ENCODE peak calls at places on chromosomes 6 and 20, in four cellular contexts. D is H1, Z is HepG2, A is K562. F is an unnamed sample.

GRCh38 chr6:160431231-160431630 is 83.1 kb downstream of the SLC22A3 start:
- DNase-seq in A (no peak), D (no peak), Z (no peak), F (no peak)

GRCh38 chr6:6700421-6700820 is 111.9 kb downstream of the LY86 start:
- DNase-seq in D (no peak), A (no peak), Z (no peak), F (no peak)

GRCh38 chr6:142002825-142003405 is 129.8 kb upstream of the GJE1 start:
- DNase-seq in A (no peak), D (no peak), Z (no peak), F (no peak)

GRCh38 chr6:2846873-2847224 is 5.2 kb upstream of the SERPINB1 start:
- DNase-seq in Z (no peak), D (no peak), A (no peak), F (no peak)

GRCh38 chr6:119536666-119537065 is 187.1 kb upstream of the MAN1A1 start:
- DNase-seq in A (no peak), D (no peak), Z (no peak), F (no peak)

GRCh38 chr20:38534756-38535155 is 46.2 kb upstream of the ADIG start:
- DNase-seq in D (no peak), A (no peak), Z (no peak), F (no peak)

GRCh38 chr6:34992353-34992752 is 103.3 kb downstream of the ANKS1A start:
- DNase-seq in D (no peak), Z (no peak), A (no peak), F (no peak)

GRCh38 chr6:138406443-138406842 is 2.4 kb downstream of the HEBP2 start:
- DNase-seq in D (no peak), A (no peak), Z (no peak), F (no peak)

GRCh38 chr6:24394777-24395437 is 7.8 kb upstream of the MRS2 start:
- DNase-seq in Z (no peak), A (no peak), D (no peak), F (no peak)

GRCh38 chr6:89314692-89315091 is 407 bp downstream of the GABRR2 start:
- DNase-seq in D (no peak), A (no peak), Z (no peak), F (no peak)

GRCh38 chr20:10007747-10008146 is 27.0 kb upstream of the ANKEF1 start:
- DNase-seq in A (no peak), D (no peak), Z (no peak), F (no peak)

GRCh38 chr6:22024973-22025467 is 271.8 kb downstream of the PRL start:
- DNase-seq in Z (no peak), D (no peak), A (no peak), F (no peak)

GRCh38 chr6:32133786-32134185 is 3.7 kb upstream of the FKBPL start:
- DNase-seq in D (no peak), Z (no peak), A (no peak), F (no peak)

GRCh38 chr6:33201147-33201545 is 479 bp downstream of the SLC39A7 start:
- DNase-seq in A (peak), Z (peak), D (no peak), F (no peak)

GRCh38 chr6:90646936-90647335 is 60.1 kb upstream of the MAP3K7 start:
- DNase-seq in D (no peak), A (no peak), Z (no peak), F (no peak)

GRCh38 chr20:7375905-7376304 is 564.4 kb downstream of the HAO1 start:
- DNase-seq in D (no peak), Z (peak), A (peak), F (no peak)

GRCh38 chr6:35624341-35625070 is 64.2 kb downstream of the FKBP5 start:
- DNase-seq in A (no peak), D (no peak), Z (peak), F (no peak)

GRCh38 chr6:131400054-131400781 is 172.8 kb upstream of the ARG1 start:
- DNase-seq in D (no peak), A (peak), Z (peak), F (no peak)

GRCh38 chr6:146913842-146914562 is 290.2 kb upstream of the STXBP5 start:
- DNase-seq in Z (peak), A (peak), D (peak), F (peak)

GRCh38 chr6:6758915-6759654 is 170.6 kb downstream of the LY86 start:
- DNase-seq in Z (peak), D (no peak), A (peak), F (peak)

GRCh38 chr6:119096683-119097310 is 18.3 kb upstream of the FAM184A start:
- DNase-seq in D (no peak), Z (no peak), A (no peak), F (no peak)

GRCh38 chr20:1932971-1933370 is 37.8 kb downstream of the SIRPA start:
- DNase-seq in A (no peak), Z (no peak), D (no peak), F (no peak)

GRCh38 chr6:55919909-55920308 is 44.5 kb upstream of the BMP5 start:
- DNase-seq in A (no peak), D (no peak), Z (no peak), F (no peak)

GRCh38 chr6:98848539-98849210 is 14.3 kb downstream of the POU3F2 start:
- DNase-seq in Z (no peak), D (no peak), A (no peak), F (no peak)

DNA sequence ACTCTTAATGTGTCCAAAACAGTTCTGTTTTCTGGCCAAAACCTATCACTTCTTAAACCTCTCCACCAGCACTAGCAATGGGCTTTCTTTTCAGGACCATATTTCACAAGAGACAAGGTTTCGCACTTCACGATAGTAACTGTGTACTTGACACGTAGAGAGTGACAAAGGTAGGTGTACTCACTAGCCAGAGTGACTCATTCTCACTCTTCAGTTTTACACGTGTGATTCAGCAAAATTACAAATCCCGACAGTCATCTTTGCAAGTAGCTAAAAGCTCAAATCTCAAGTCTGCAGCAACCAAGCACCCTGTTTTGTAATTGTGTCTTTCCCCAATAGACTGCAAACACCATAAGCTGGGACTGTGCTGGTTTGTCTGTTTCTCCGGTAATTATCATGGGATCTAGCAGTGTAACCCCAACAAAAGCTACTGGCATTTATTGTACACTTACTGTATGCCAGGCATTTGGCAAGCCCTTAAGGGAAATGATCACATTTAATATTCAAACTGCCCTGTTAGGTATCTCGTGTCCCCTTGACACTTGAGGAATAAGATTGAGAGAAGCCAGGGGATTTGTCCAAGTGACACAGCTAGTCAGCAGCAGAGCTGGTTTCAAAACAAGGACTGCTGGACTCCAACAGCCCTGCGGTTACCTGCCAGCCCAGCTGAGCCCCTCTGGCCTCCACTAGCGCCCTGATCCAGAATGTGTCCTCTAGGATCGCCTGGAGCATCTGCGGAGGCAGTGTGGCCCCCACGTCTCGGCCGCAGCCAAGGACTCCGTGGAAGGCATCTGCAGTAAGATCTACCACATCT is 9.9 kb downstream of the PCIF1 start:
- DNase-seq in Z (no peak), A (no peak), D (no peak), F (no peak)
- TF ChIP-seq ATF3 in Z (no peak), A (peak), D (no peak), F (no peak)

GRCh38 chr6:132675749-132676148 is 16.8 kb upstream of the TAAR1 start:
- DNase-seq in D (no peak), A (no peak), Z (no peak), F (no peak)
- TF ChIP-seq CREB1 in D (no peak), A (no peak), Z (no peak), F (no peak)

GRCh38 chr6:83065511-83066192 is at the start of gene UBE3D:
- DNase-seq in D (peak), Z (peak), A (peak), F (peak)
- TF ChIP-seq ATF3 in D (peak), Z (peak), A (no peak), F (no peak)

GRCh38 chr6:158219229-158219628 is 51.1 kb downstream of the GTF2H5 start:
- DNase-seq in D (no peak), A (no peak), Z (no peak), F (no peak)
- TF ChIP-seq CREB1 in D (no peak), A (no peak), Z (no peak), F (no peak)

GRCh38 chr6:164106345-164106769 is 691.8 kb downstream of the QKI start:
- DNase-seq in Z (peak), A (peak), D (no peak), F (peak)
- TF ChIP-seq ATF3 in Z (no peak), A (no peak), D (no peak), F (no peak)

GRCh38 chr20:51327251-51327841 is 215.2 kb downstream of the NFATC2 start:
- DNase-seq in D (no peak), Z (no peak), A (no peak), F (no peak)
- TF ChIP-seq CREB1 in D (no peak), Z (no peak), A (no peak), F (no peak)

GRCh38 chr6:129680633-129681032 is 29.3 kb downstream of the ARHGAP18 start:
- DNase-seq in D (no peak), A (no peak), Z (no peak), F (no peak)

GRCh38 chr6:129684323-129684884 is 25.6 kb downstream of the ARHGAP18 start:
- DNase-seq in A (no peak), D (no peak), Z (no peak), F (no peak)

GRCh38 chr6:129684903-129685639 is 24.9 kb downstream of the ARHGAP18 start:
- DNase-seq in A (no peak), D (no peak), Z (no peak), F (no peak)

GRCh38 chr6:129685640-129686031 is 24.3 kb downstream of the ARHGAP18 start:
- DNase-seq in D (no peak), Z (no peak), A (no peak), F (no peak)

GRCh38 chr6:129683606-129684322 is 26.2 kb downstream of the ARHGAP18 start:
- DNase-seq in A (peak), D (no peak), Z (peak), F (no peak)
- TF ChIP-seq ATF3 in A (peak), D (no peak), Z (peak), F (no peak)

DNA sequence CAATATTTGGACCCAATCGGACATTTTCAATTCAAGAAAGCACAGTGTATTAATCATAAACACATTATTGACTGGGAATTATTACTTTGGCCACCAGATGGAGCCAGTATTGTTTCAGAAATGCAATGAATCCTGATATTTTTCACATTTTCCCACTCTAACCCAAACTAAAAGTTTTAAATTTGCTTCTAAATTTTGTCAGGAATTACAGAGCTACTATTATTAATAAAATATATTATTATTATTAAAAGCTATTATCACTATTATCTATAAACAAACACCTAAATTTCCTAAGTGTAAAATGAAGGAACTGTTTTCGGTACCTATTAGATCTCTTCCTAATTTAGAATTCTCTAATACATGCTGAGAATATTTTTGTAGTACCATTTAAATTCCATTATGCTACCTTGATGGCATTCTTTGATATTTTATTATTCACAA is 245.3 kb downstream of the OGFRL1 start:
- DNase-seq in A (peak), Z (peak), D (no peak), F (no peak)
- TF ChIP-seq CREB1 in A (no peak), Z (no peak), D (no peak), F (no peak)

GRCh38 chr6:93779086-93779858 is 359.9 kb upstream of the EPHA7 start:
- DNase-seq in A (no peak), Z (no peak), D (no peak), F (peak)
- TF ChIP-seq ATF3 in A (no peak), Z (no peak), D (no peak), F (no peak)

DNA sequence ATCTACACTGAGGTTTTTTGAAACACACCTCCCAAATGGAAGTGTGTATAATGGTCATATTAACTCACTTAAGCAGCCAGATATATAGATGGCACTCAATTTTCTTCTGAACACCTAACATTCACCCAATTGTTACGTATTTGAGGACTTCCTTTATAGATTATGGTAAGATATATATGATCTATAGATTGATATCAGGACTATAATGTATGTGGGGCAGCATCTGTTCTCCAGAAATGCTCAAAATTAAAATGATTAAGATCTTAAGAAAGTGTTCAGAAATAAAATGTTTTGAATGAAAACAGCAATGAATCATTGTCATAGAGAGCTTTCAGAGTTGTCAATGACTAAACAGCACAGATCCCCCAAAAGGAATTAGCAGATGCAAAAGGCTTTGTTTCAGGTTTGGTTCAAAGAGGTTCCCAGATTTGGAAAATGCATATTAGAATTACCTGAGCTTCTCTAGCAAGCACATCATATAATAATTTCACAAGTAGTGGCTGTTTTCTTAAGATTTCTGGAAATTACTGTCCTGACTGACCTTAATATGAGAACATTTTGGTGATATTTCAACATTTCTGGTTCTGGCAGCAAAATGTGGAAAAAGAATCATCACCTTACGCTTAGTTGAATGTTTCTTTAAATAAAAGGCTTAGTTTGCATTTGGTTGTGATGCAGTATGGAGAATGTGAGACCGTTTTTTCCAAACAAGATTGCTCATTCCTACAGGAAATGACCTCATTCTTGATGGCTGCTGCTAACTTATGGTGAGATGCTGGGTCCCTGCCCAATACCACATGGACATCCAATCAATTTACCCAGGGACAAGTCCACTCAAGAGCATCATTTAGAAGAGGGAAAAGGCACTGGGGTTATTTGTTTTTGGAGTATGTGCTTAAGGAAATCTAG is 31.5 kb downstream of the TRAF3IP2 start:
- DNase-seq in Z (no peak), D (no peak), A (no peak), F (no peak)
- TF ChIP-seq CREB1 in Z (no peak), D (no peak), A (no peak), F (no peak)

F was measured in WTC11.